ENCODE peak calls at places on chromosomes 11 and 22, in eight cellular contexts. H, E, B, D, A, X, U and J are unnamed samples.

GRCh38 chr11:96074551-96075309 is 150.8 kb upstream of the MTMR2 start:
- DNase-seq in H (no peak), E (no peak), B (no peak), D (no peak), A (no peak), X (no peak), U (no peak), J (no peak)

GRCh38 chr11:120168960-120169681 is 31.2 kb upstream of the TRIM29 start:
- DNase-seq in H (peak; percentile 44), E (peak; percentile 74), B (peak; percentile 81), D (no peak), A (peak; percentile 86), X (no peak), U (peak; percentile 89), J (no peak)

GRCh38 chr11:70145841-70146240 is 57.3 kb upstream of the FADD start:
- DNase-seq in H (no peak), E (no peak), B (no peak), D (no peak), A (no peak), X (no peak), U (no peak), J (no peak)

GRCh38 chr11:11816511-11817319 is 25.1 kb upstream of the USP47 start:
- DNase-seq in H (no peak), E (no peak), B (peak; percentile 40), D (no peak), A (no peak), X (no peak), U (no peak), J (no peak)

GRCh38 chr11:3094223-3094824 is 37.1 kb upstream of the CARS1 start:
- DNase-seq in H (no peak), E (peak; percentile 40), B (no peak), D (no peak), A (no peak), X (no peak), U (no peak), J (no peak)

GRCh38 chr11:44861829-44862545 is 88.7 kb downstream of the TP53I11 start:
- DNase-seq in H (peak; percentile 72), E (peak; percentile 64), B (peak; percentile 99), D (no peak), A (peak; percentile 85), X (peak; percentile 87), U (peak; percentile 64), J (peak; percentile 71)

GRCh38 chr11:77851513-77851912 is 30.6 kb downstream of the AAMDC start:
- DNase-seq in H (no peak), E (no peak), B (no peak), D (no peak), A (no peak), X (no peak), U (no peak), J (no peak)

GRCh38 chr11:103228807-103229206 is 119.6 kb downstream of the DYNC2H1 start:
- DNase-seq in H (no peak), E (no peak), B (peak; percentile 4), D (no peak), A (no peak), X (no peak), U (no peak), J (no peak)

GRCh38 chr22:26547426-26547825 is 35.2 kb upstream of the TFIP11 start:
- DNase-seq in H (no peak), E (no peak), B (peak; percentile 14), D (no peak), A (no peak), X (no peak), U (no peak), J (no peak)

GRCh38 chr11:118374729-118375128 is 15.3 kb downstream of the UBE4A start:
- DNase-seq in H (no peak), E (no peak), B (peak; percentile 51), D (no peak), A (no peak), X (no peak), U (no peak), J (no peak)

GRCh38 chr11:45857834-45858492 is 10.7 kb downstream of the CRY2 start:
- DNase-seq in H (peak; percentile 74), E (peak; percentile 74), B (peak; percentile 98), D (no peak), A (peak; percentile 55), X (peak; percentile 85), U (no peak), J (no peak)

GRCh38 chr11:119891392-119891791 is 162.4 kb upstream of the NECTIN1 start:
- DNase-seq in H (peak; percentile 79), E (no peak), B (no peak), D (no peak), A (no peak), X (no peak), U (no peak), J (no peak)

GRCh38 chr11:117479372-117479771 is 151.7 kb downstream of the CEP164 start:
- DNase-seq in H (no peak), E (no peak), B (no peak), D (peak; percentile 47), A (no peak), X (no peak), U (peak; percentile 46), J (peak; percentile 10)

GRCh38 chr11:119479685-119480275 is 56.8 kb upstream of the THY1 start:
- DNase-seq in H (no peak), E (no peak), B (peak; percentile 75), D (peak; percentile 24), A (no peak), X (peak; percentile 12), U (peak; percentile 89), J (no peak)

GRCh38 chr11:111633756-111634362 is 31.6 kb downstream of the SIK2 start:
- DNase-seq in H (no peak), E (no peak), B (peak; percentile 49), D (no peak), A (no peak), X (no peak), U (no peak), J (no peak)
- H3K4me1 ChIP-seq in H (peaks cover 2% of the 10 kb centered on the region), E (peaks cover 39% of the 10 kb centered on the region), B (peaks cover 76% of the 10 kb centered on the region), D (no peaks in the 10 kb centered on the region), A (peaks cover 1% of the 10 kb centered on the region), X (peaks cover 7% of the 10 kb centered on the region), U (peaks cover 13% of the 10 kb centered on the region), J (peaks cover 8% of the 10 kb centered on the region)

DNA sequence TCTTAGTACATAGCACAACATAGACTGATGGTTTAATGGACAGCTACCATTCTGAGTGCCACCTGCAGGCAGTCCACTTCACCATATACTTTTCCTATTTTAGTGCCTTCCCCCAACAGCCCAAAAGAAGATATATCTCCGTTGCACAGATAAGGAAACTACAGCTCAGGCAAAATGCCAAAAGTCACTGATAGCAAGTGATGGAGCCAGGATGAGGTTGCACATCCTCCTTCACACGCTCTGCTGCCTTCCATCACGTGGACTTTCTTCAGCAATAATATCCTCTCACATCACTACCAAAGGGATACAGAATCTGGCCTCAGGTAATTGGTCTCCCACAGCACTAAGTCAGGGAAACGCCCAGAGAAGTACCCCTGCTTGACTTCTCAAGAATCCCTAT is 7.5 kb downstream of the TCF20 start:
- DNase-seq in H (no peak), E (no peak), B (no peak), D (peak; percentile 33), A (no peak), X (no peak), U (no peak), J (no peak)
- H3K27ac ChIP-seq in H (no peak overlapping the region), E (no peak overlapping the region), B (no peak overlapping the region), D (no peak overlapping the region), A (no peak overlapping the region), X (no peak overlapping the region), U (no peak overlapping the region), J (peak overlapping the region; percentile 1)

GRCh38 chr11:64855596-64856304 is 11.3 kb upstream of the CDC42BPG start:
- DNase-seq in H (no peak), E (no peak), B (peak; percentile 38), D (no peak), A (no peak), X (no peak), U (no peak), J (no peak)

GRCh38 chr11:64856382-64857227 is 12.2 kb upstream of the CDC42BPG start:
- DNase-seq in H (no peak), E (peak; percentile 86), B (peak; percentile 98), D (no peak), A (no peak), X (peak; percentile 91), U (no peak), J (no peak)

GRCh38 chr11:64853709-64854108 is 9.3 kb upstream of the CDC42BPG start:
- DNase-seq in H (no peak), E (no peak), B (no peak), D (no peak), A (no peak), X (no peak), U (no peak), J (peak; percentile 66)

GRCh38 chr11:64854157-64854533 is 9.7 kb upstream of the CDC42BPG start:
- DNase-seq in H (no peak), E (no peak), B (no peak), D (no peak), A (no peak), X (no peak), U (no peak), J (no peak)

GRCh38 chr11:64854534-64855502 is 10.4 kb upstream of the CDC42BPG start:
- DNase-seq in H (peak; percentile 83), E (peak; percentile 86), B (peak; percentile 97), D (no peak), A (peak; percentile 74), X (peak; percentile 95), U (no peak), J (peak; percentile 61)
- H3K4me1 ChIP-seq in H (peaks cover 48% of the 10 kb centered on the region), E (peaks cover 100% of the 10 kb centered on the region), B (peaks cover 46% of the 10 kb centered on the region), D (peaks cover 90% of the 10 kb centered on the region), A (peaks cover 12% of the 10 kb centered on the region), X (peaks cover 50% of the 10 kb centered on the region), U (peaks cover 4% of the 10 kb centered on the region), J (peaks cover 99% of the 10 kb centered on the region)

GRCh38 chr11:22190827-22191463 is 1.9 kb upstream of the ANO5 start:
- DNase-seq in H (no peak), E (no peak), B (no peak), D (no peak), A (no peak), X (no peak), U (no peak), J (no peak)

GRCh38 chr11:22189660-22190059 is 3.2 kb upstream of the ANO5 start:
- DNase-seq in H (no peak), E (no peak), B (no peak), D (no peak), A (no peak), X (no peak), U (no peak), J (no peak)

GRCh38 chr11:22192642-22193347 is at the start of gene ANO5:
- DNase-seq in H (peak; percentile 78), E (peak; percentile 73), B (peak; percentile 7), D (no peak), A (peak; percentile 59), X (peak; percentile 64), U (peak; percentile 81), J (no peak)

GRCh38 chr11:22193348-22194051 is 615 bp downstream of the ANO5 start:
- DNase-seq in H (peak; percentile 13), E (peak; percentile 48), B (peak; percentile 1), D (no peak), A (peak; percentile 37), X (peak; percentile 28), U (peak; percentile 77), J (no peak)

DNA sequence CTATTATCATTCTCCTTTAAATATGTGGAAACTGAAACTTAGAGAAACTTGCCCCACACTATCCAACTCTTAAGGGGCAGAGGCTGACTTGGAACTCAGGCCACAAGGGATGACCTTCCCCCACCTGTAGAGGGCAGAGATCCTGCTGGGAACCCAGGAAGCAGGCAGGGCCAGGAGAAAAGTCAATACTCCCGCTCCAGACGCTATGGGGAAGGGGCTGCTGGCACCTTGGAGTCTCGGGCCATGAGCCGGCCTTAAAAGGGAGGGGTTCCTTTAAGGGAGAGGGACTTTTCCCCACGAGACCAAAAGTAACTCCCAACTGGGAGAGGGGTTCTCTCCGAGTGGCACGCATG is 620 bp upstream of the ANO5 start:
- DNase-seq in H (peak; percentile 8), E (no peak), B (no peak), D (no peak), A (no peak), X (no peak), U (peak; percentile 84), J (no peak)
- H3K27ac ChIP-seq in H (peak overlapping the region; percentile 93), E (peak overlapping the region; percentile 56), B (no peak overlapping the region), D (no peak overlapping the region), A (no peak overlapping the region), X (peak overlapping the region; percentile 63), U (peak overlapping the region; percentile 53), J (no peak overlapping the region)